ENCODE peak calls at places on chromosomes 7 and 10, in seven cellular contexts. K is heart left ventricle; W is ELF-1; M is NCI-H748 treated with DMSO at 0.1 percent for 48 hours; V is stimulated activated CD4-positive, alpha-beta T cell treated with anti-CD3 and anti-CD28 coated beads, Interleukin-15, amount 100 ng/mL, for 1 hour; F is cardiac muscle cell; S is KG1. X is an unnamed sample.

GRCh38 chr10:131168238-131168875 is 143.2 kb downstream of the TCERG1L start:
- DNase-seq in K (no peak), W (no peak), M (no peak), V (no peak), F (no peak), S (no peak), X (no peak)

GRCh38 chr7:8357536-8357935 is 75.9 kb upstream of the NXPH1 start:
- DNase-seq in K (no peak), W (no peak), M (no peak), V (no peak), F (no peak), S (no peak), X (no peak)

GRCh38 chr10:77774940-77775391 is 137.4 kb upstream of the KCNMA1 start:
- DNase-seq in K (no peak), W (no peak), M (no peak), V (no peak), F (no peak), S (no peak), X (no peak)

GRCh38 chr10:28738200-28738599 is 60.9 kb downstream of the BAMBI start:
- DNase-seq in K (no peak), W (no peak), M (no peak), V (no peak), F (no peak), S (no peak), X (no peak)

GRCh38 chr10:43901302-43901701 is 252.6 kb upstream of the ZNF32 start:
- DNase-seq in K (no peak), W (no peak), M (no peak), V (no peak), F (no peak), S (no peak), X (no peak)

GRCh38 chr7:117169907-117170306 is 153.0 kb downstream of the WNT2 start:
- DNase-seq in K (no peak), W (no peak), M (no peak), V (no peak), F (no peak), S (no peak), X (no peak)

GRCh38 chr10:33661580-33662269 is 327.3 kb upstream of the NRP1 start:
- DNase-seq in K (peak), W (peak), M (peak), V (no peak), F (no peak), S (peak), X (peak)

GRCh38 chr10:50622497-50623298 is 1.1 kb downstream of the SGMS1 start:
- DNase-seq in K (peak), W (peak), M (no peak), V (peak), F (peak), S (peak), X (peak)

GRCh38 chr10:132939957-132940790 is 2.2 kb downstream of the CFAP46 start:
- DNase-seq in K (peak), W (peak), M (no peak), V (peak), F (peak), S (no peak), X (peak)

GRCh38 chr10:97771913-97772823 is at the start of gene SFRP5:
- DNase-seq in K (peak), W (no peak), M (no peak), V (no peak), F (peak), S (no peak), X (peak)

GRCh38 chr10:28429045-28429444 is 103.9 kb upstream of the WAC start:
- DNase-seq in K (no peak), W (no peak), M (no peak), V (no peak), F (no peak), S (no peak), X (no peak)

GRCh38 chr7:336810-337566 is 47.0 kb downstream of the FOXL3 start:
- DNase-seq in K (no peak), W (no peak), M (no peak), V (no peak), F (no peak), S (no peak), X (no peak)

GRCh38 chr10:35781643-35782035 is 139.5 kb upstream of the FZD8 start:
- DNase-seq in K (no peak), W (peak), M (no peak), V (no peak), F (no peak), S (no peak), X (peak)

GRCh38 chr10:24724381-24725228 is 918 bp upstream of the ARHGAP21 start:
- DNase-seq in K (peak), W (peak), M (peak), V (peak), F (peak), S (peak), X (peak)

GRCh38 chr10:49309691-49310371 is 10.9 kb downstream of the C10orf71 start:
- DNase-seq in K (no peak), W (no peak), M (no peak), V (no peak), F (no peak), S (peak), X (no peak)

GRCh38 chr7:129843982-129844840 is 108.5 kb downstream of the UBE2H start:
- DNase-seq in K (no peak), W (no peak), M (peak), V (no peak), F (no peak), S (peak), X (no peak)

GRCh38 chr7:26356266-26356665 is 64.6 kb downstream of the SNX10 start:
- DNase-seq in K (no peak), W (no peak), M (no peak), V (no peak), F (no peak), S (no peak), X (no peak)

GRCh38 chr10:100562806-100563293 is 27.1 kb downstream of the HIF1AN start:
- DNase-seq in K (no peak), W (peak), M (no peak), V (no peak), F (peak), S (no peak), X (peak)

GRCh38 chr10:7561216-7561893 is 105.4 kb downstream of the ITIH5 start:
- DNase-seq in K (peak), W (peak), M (no peak), V (no peak), F (peak), S (no peak), X (peak)

GRCh38 chr10:314871-315270 is 179.6 kb downstream of the ZMYND11 start:
- DNase-seq in K (no peak), W (no peak), M (no peak), V (no peak), F (no peak), S (no peak), X (no peak)

GRCh38 chr7:28956608-28957063 is 1.5 kb downstream of the TRIL start:
- DNase-seq in K (peak), W (peak), M (peak), V (no peak), F (peak), S (no peak), X (peak)

GRCh38 chr10:458466-458865 is 231.0 kb downstream of the DIP2C start:
- DNase-seq in K (no peak), W (no peak), M (no peak), V (no peak), F (no peak), S (no peak), X (no peak)

GRCh38 chr7:139361523-139361922 is 1.8 kb downstream of the LUC7L2 start:
- DNase-seq in K (no peak), W (no peak), M (no peak), V (no peak), F (no peak), S (no peak), X (no peak)

GRCh38 chr7:83060218-83060617 is 102.5 kb downstream of the PCLO start:
- DNase-seq in K (peak), W (no peak), M (no peak), V (no peak), F (no peak), S (no peak), X (no peak)

GRCh38 chr7:130160023-130160422 is 45.2 kb downstream of the TMEM209 start:
- DNase-seq in K (no peak), W (no peak), M (no peak), V (no peak), F (no peak), S (no peak), X (no peak)

GRCh38 chr7:152085116-152085515 is 59.6 kb downstream of the GALNT11 start:
- DNase-seq in K (no peak), W (no peak), M (no peak), V (no peak), F (no peak), S (no peak), X (no peak)

GRCh38 chr7:49228447-49228846 is 304.1 kb downstream of the CDC14C start:
- DNase-seq in K (no peak), W (no peak), M (no peak), V (no peak), F (no peak), S (no peak), X (peak)

GRCh38 chr7:2041496-2042367 is 191.0 kb downstream of the MAD1L1 start:
- DNase-seq in K (peak), W (no peak), M (no peak), V (no peak), F (no peak), S (no peak), X (no peak)

GRCh38 chr7:146659732-146660131 is 543.1 kb downstream of the CNTNAP2 start:
- DNase-seq in K (no peak), W (no peak), M (no peak), V (no peak), F (no peak), S (no peak), X (no peak)

GRCh38 chr10:6348091-6348862 is 145.5 kb downstream of the PFKFB3 start:
- DNase-seq in K (peak), W (no peak), M (no peak), V (peak), F (no peak), S (peak), X (no peak)

GRCh38 chr10:46998595-46998994 is 87.4 kb downstream of the PTPN20 start:
- DNase-seq in K (no peak), W (no peak), M (no peak), V (no peak), F (no peak), S (no peak), X (no peak)

GRCh38 chr10:49289480-49289879 is 9.5 kb upstream of the C10orf71 start:
- DNase-seq in K (no peak), W (no peak), M (no peak), V (no peak), F (no peak), S (no peak), X (no peak)

X was measured in iPS-NIHi11.